ENCODE peak calls at places on chromosomes 12 and 14, in four cellular contexts. Q is neural crest cell, V is mammary epithelial cell, I is WTC11. U is an unnamed sample.

GRCh38 chr12:116444590-116444943 is 114.6 kb upstream of the MAP1LC3B2 start:
- DNase-seq in Q (no peak), V (no peak), I (no peak), U (no peak)

GRCh38 chr12:57899010-57899662 is 42.2 kb upstream of the ATP23 start:
- DNase-seq in Q (no peak), V (peak), I (no peak), U (no peak)

GRCh38 chr14:51652168-51653095 is 722 bp downstream of the FRMD6 start:
- DNase-seq in Q (no peak), V (no peak), I (peak), U (peak)

GRCh38 chr12:116015525-116015924 is 262.0 kb downstream of the MED13L start:
- DNase-seq in Q (no peak), V (peak), I (no peak), U (no peak)

GRCh38 chr12:14185441-14186192 is 179.9 kb upstream of the ATF7IP start:
- DNase-seq in Q (peak), V (peak), I (peak), U (peak)

GRCh38 chr14:99569725-99570541 is 34.1 kb downstream of the CCDC85C start:
- DNase-seq in Q (no peak), V (no peak), I (no peak), U (no peak)

GRCh38 chr14:75277000-75277795 is 1.4 kb upstream of the FOS start:
- DNase-seq in Q (peak), V (peak), I (peak), U (peak)

GRCh38 chr12:132486576-132486975 is 3.4 kb upstream of the FBRSL1 start:
- DNase-seq in Q (no peak), V (no peak), I (no peak), U (no peak)

GRCh38 chr12:115922952-115923564 is 354.4 kb downstream of the MED13L start:
- DNase-seq in Q (no peak), V (no peak), I (no peak), U (no peak)

GRCh38 chr14:78448483-78449094 is 278.4 kb downstream of the NRXN3 start:
- DNase-seq in Q (peak), V (peak), I (peak), U (peak)

GRCh38 chr12:3530548-3530947 is 39.5 kb downstream of the PRMT8 start:
- DNase-seq in Q (no peak), V (no peak), I (no peak), U (no peak)

GRCh38 chr14:92653162-92653651 is 95.2 kb downstream of the LGMN start:
- DNase-seq in Q (no peak), V (no peak), I (no peak), U (no peak)

GRCh38 chr12:94622475-94622874 is 27.9 kb downstream of the TMCC3 start:
- DNase-seq in Q (no peak), V (peak), I (no peak), U (no peak)

GRCh38 chr14:68780358-68781160 is 12.3 kb downstream of the ZFP36L1 start:
- DNase-seq in Q (no peak), V (no peak), I (no peak), U (peak)

GRCh38 chr14:92480856-92481255 is 32.7 kb upstream of the RIN3 start:
- DNase-seq in Q (no peak), V (no peak), I (no peak), U (no peak)

GRCh38 chr14:94816113-94816512 is 46.2 kb upstream of the GSC start:
- DNase-seq in Q (no peak), V (no peak), I (no peak), U (no peak)

GRCh38 chr12:89525824-89526770 is at the start of gene POC1B:
- DNase-seq in Q (peak), V (peak), I (peak), U (peak)
- TF ChIP-seq CTCF in Q (no peak), V (peak), I (no peak), U (no peak)

DNA sequence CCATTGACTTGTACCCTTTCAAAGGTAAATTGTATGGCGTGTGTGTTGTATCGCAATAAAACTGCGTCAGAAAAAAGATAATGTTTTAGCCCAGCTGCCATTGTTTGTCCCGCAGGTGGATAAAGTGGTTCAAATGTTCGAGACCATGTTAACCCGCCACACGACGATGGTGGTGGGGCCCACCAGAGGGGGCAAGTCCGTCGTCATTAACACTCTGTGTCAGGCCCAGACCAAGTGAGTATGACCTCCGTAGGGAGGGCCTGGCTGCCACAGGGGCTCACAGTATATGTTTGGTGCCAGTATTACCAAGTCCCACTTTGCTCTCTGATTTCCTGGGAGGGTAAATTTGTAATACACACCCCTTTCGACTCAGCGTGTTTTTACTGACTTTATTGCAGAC is 96.9 kb downstream of the DNAH10 start:
- DNase-seq in Q (no peak), V (no peak), I (peak), U (no peak)
- TF ChIP-seq CTCF in Q (no peak), V (no peak), I (no peak), U (no peak)

GRCh38 chr14:21978184-21978998 is 304.8 kb upstream of the OR4E1 start:
- DNase-seq in Q (peak), V (peak), I (peak), U (peak)

GRCh38 chr14:21974741-21975140 is 301.1 kb upstream of the OR4E1 start:
- DNase-seq in Q (no peak), V (no peak), I (no peak), U (no peak)

GRCh38 chr14:21978999-21979314 is 305.3 kb upstream of the OR4E1 start:
- DNase-seq in Q (no peak), V (no peak), I (no peak), U (no peak)
- TF ChIP-seq CTCF in Q (no peak), V (no peak), I (no peak), U (no peak)

GRCh38 chr12:70815056-70815455 is 105.5 kb downstream of the PTPRR start:
- DNase-seq in Q (no peak), V (no peak), I (no peak), U (no peak)
- TF ChIP-seq CTCF in Q (no peak), V (no peak), I (no peak), U (no peak)

GRCh38 chr12:18160901-18161300 is 70.9 kb upstream of the RERGL start:
- DNase-seq in Q (no peak), V (peak), I (no peak), U (no peak)

GRCh38 chr12:18153826-18154225 is 63.8 kb upstream of the RERGL start:
- DNase-seq in Q (no peak), V (no peak), I (no peak), U (no peak)

DNA sequence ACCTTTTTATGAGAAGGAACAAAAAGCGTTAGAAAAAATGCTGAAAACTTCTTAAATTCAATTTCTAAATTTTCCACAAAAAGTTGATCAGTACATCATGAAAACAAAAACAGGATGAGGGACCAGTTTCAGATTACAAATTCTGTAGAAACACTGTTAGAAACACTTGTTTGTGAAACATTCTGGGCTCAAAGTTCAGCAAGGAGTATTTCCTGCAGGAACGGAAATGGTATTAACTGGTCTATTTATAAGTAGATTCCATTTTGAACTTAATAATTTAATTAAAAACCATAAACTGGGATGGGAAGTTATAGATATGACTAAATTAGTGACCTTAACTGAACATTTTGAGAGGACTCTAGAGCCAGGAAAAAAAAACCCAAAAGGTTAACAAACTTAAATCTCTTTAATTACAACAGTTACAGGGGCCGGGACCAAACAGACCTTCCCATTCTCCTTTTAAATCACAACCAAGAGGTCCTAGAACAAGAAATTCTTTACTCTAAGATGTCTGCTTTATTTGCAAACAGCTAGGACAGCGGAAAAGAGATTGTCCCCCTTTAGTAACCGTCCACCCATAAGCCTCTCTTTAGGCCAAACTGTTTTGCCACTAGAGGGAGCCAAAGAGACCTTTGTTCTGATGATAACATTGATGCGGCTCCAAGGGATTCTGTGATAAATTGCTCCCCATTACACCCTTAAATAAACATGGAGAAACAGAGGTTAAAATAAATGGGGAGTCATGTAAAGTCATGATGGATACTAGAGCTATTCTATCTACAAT is 69.0 kb upstream of the RERGL start:
- DNase-seq in Q (peak), V (peak), I (peak), U (peak)
- TF ChIP-seq CTCF in Q (peak), V (peak), I (peak), U (peak)

DNA sequence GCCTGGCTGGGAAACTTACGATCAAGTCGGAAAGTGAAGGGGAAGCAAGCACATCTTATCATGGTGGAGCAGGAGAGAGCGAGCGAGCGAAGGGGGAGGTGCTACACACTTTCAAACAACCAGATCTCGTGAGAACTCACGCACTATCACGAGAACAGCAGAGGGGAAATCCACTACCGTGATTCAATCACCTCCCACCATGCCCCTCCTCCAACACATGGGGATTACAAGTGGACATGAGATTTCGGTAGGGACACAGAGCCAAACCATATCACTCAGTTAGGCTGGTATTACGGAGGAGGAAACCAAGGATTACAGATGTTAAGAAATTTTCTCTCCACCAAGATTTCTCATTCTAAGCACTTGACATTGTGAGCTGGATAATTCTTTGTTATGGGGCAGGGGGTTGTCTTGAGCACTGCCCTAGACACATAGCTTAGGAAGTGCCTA is 262.0 kb upstream of the G2E3 start:
- DNase-seq in Q (no peak), V (no peak), I (no peak), U (no peak)
- TF ChIP-seq CTCF in Q (no peak), V (no peak), I (no peak), U (no peak)